ENCODE peak calls at places on chromosomes 4 and X, in seven cellular contexts. L, F, Z, O, N, H and U are unnamed samples.

GRCh38 chr4:160505724-160506123 is 1402.8 kb downstream of the RAPGEF2 start:
- DNase-seq in O (no peak), H (no peak), F (no peak), Z (no peak), N (no peak), L (no peak), U (no peak)

GRCh38 chr4:73831569-73831968 is 4.9 kb upstream of the CXCL6 start:
- DNase-seq in N (no peak), L (no peak), F (no peak), O (no peak), H (no peak), Z (no peak), U (no peak)

GRCh38 chr4:84952004-84952403 is 14.5 kb downstream of the WDFY3 start:
- DNase-seq in F (no peak), O (no peak), L (no peak), Z (no peak), N (no peak), H (no peak), U (no peak)

GRCh38 chr4:8044699-8045098 is 105.0 kb upstream of the AFAP1 start:
- DNase-seq in Z (no peak), L (no peak), N (no peak), H (no peak), O (no peak), F (no peak), U (peak)

GRCh38 chr4:22778547-22779163 is 85.9 kb downstream of the GBA3 start:
- DNase-seq in L (no peak), H (no peak), O (no peak), Z (no peak), N (no peak), F (no peak), U (no peak)

GRCh38 chr4:79915276-79915675 is 157.8 kb downstream of the ANTXR2 start:
- DNase-seq in Z (no peak), O (no peak), F (no peak), H (no peak), L (no peak), N (no peak), U (no peak)

GRCh38 chr4:184599492-184600135 is 49.6 kb downstream of the CASP3 start:
- DNase-seq in F (no peak), O (no peak), H (no peak), N (no peak), Z (no peak), L (no peak), U (no peak)

GRCh38 chr4:47478799-47479198 is 6.3 kb upstream of the ATP10D start:
- DNase-seq in L (no peak), N (no peak), H (no peak), Z (no peak), O (no peak), F (no peak), U (no peak)

GRCh38 chr4:94635172-94635571 is 122.6 kb upstream of the BMPR1B start:
- DNase-seq in F (peak), O (no peak), H (no peak), L (no peak), Z (no peak), N (no peak), U (no peak)

GRCh38 chr4:38647096-38647819 is 16.7 kb upstream of the KLF3 start:
- DNase-seq in H (no peak), F (no peak), Z (no peak), O (no peak), L (no peak), N (no peak), U (no peak)

GRCh38 chr4:52638717-52639116 is 20.4 kb downstream of the USP46 start:
- DNase-seq in F (peak), N (no peak), Z (no peak), H (no peak), L (no peak), O (no peak), U (no peak)

GRCh38 chrX:3026074-3026588 is 15.1 kb upstream of the ARSF start:
- DNase-seq in N (no peak), Z (no peak), O (no peak), F (no peak), L (no peak), H (no peak), U (no peak)

GRCh38 chr4:128455076-128455345 is 167.4 kb upstream of the PGRMC2 start:
- DNase-seq in F (no peak), O (no peak), H (no peak), L (no peak), N (no peak), Z (no peak), U (no peak)

GRCh38 chr4:43066415-43066814 is 173.9 kb downstream of the GRXCR1 start:
- DNase-seq in O (no peak), N (no peak), L (no peak), Z (no peak), H (no peak), F (no peak), U (no peak)

GRCh38 chrX:7132335-7133035 is 15.0 kb upstream of the STS start:
- DNase-seq in L (peak), N (no peak), H (peak), O (no peak), Z (no peak), F (peak), U (peak)

GRCh38 chrX:30865020-30865419 is 24.0 kb downstream of the TAB3 start:
- DNase-seq in F (no peak), Z (no peak), H (no peak), O (no peak), N (no peak), L (no peak), U (no peak)

GRCh38 chr4:70895846-70896435 is 6.2 kb upstream of the MOB1B start:
- DNase-seq in F (peak), L (no peak), H (no peak), Z (no peak), O (no peak), N (no peak), U (no peak)

GRCh38 chr4:85565761-85566480 is 91.0 kb downstream of the ARHGAP24 start:
- DNase-seq in F (no peak), Z (no peak), O (no peak), N (no peak), L (no peak), H (no peak), U (no peak)

GRCh38 chr4:128856246-128856645 is 46.7 kb downstream of the JADE1 start:
- DNase-seq in N (no peak), Z (no peak), L (no peak), F (no peak), H (no peak), O (no peak), U (no peak)

GRCh38 chr4:98374643-98375042 is 113.5 kb downstream of the RAP1GDS1 start:
- DNase-seq in L (no peak), O (no peak), H (no peak), Z (no peak), N (no peak), F (no peak), U (no peak)

GRCh38 chr4:161320377-161320776 is 843.4 kb downstream of the FSTL5 start:
- DNase-seq in H (no peak), F (peak), O (no peak), L (no peak), Z (no peak), N (no peak), U (no peak)

GRCh38 chrX:123184858-123185251 is 777 bp downstream of the GRIA3 start:
- DNase-seq in F (no peak), L (no peak), H (no peak), N (no peak), Z (no peak), O (no peak), U (peak)

GRCh38 chr4:161457906-161458305 is 705.9 kb downstream of the FSTL5 start:
- DNase-seq in L (no peak), H (no peak), Z (no peak), N (no peak), O (no peak), F (no peak), U (no peak)

GRCh38 chr4:90159193-90159592 is 32.0 kb downstream of the CCSER1 start:
- DNase-seq in O (no peak), N (no peak), Z (no peak), L (no peak), H (no peak), F (no peak), U (no peak)

GRCh38 chrX:130176354-130176776 is 4.6 kb downstream of the RAB33A start:
- DNase-seq in L (no peak), F (peak), Z (no peak), O (no peak), N (no peak), H (no peak), U (no peak)

GRCh38 chrX:38117485-38117884 is 103.2 kb downstream of the SRPX start:
- DNase-seq in Z (no peak), N (no peak), O (no peak), L (no peak), H (no peak), F (no peak), U (no peak)

GRCh38 chr4:166594326-166594946 is 639.9 kb downstream of the SPOCK3 start:
- DNase-seq in O (peak), Z (no peak), N (no peak), H (peak), F (peak), L (no peak), U (peak)

GRCh38 chrX:22666441-22666840 is 333.3 kb upstream of the DDX53 start:
- DNase-seq in O (no peak), Z (no peak), N (no peak), H (no peak), F (peak), L (no peak), U (no peak)

GRCh38 chr4:88054909-88055308 is 47.5 kb downstream of the PKD2 start:
- DNase-seq in O (no peak), N (no peak), H (no peak), F (peak), Z (no peak), L (no peak), U (peak)

GRCh38 chr4:67019670-67020069 is 525.6 kb downstream of the CENPC start:
- DNase-seq in Z (no peak), N (no peak), L (no peak), F (no peak), O (no peak), H (no peak), U (no peak)

GRCh38 chrX:38970845-38971244 is 169.6 kb downstream of the MID1IP1 start:
- DNase-seq in F (no peak), H (no peak), O (no peak), N (no peak), Z (no peak), L (no peak), U (no peak)

GRCh38 chrX:530726-531610 is 99.6 kb upstream of the SHOX start:
- DNase-seq in O (no peak), H (no peak), Z (no peak), N (no peak), L (no peak), F (no peak), U (no peak)

GRCh38 chr4:119490335-119490734 is 138.3 kb downstream of the PDE5A start:
- DNase-seq in O (no peak), F (no peak), L (no peak), Z (no peak), N (no peak), H (no peak), U (no peak)